ENCODE peak calls at places on chromosome 18, in four cellular contexts. M, S, C and D are unnamed samples.

GRCh38 chr18:5720132-5720531 is 175.2 kb downstream of the TMEM200C start:
- DNase-seq in M (no peak), S (no peak), C (no peak), D (no peak)

GRCh38 chr18:47184419-47185050 is 8.4 kb upstream of the IER3IP1 start:
- DNase-seq in M (no peak), S (no peak), C (no peak), D (no peak)

GRCh38 chr18:44682871-44683221 is 2.2 kb downstream of the SETBP1 start:
- DNase-seq in M (peak; percentile 26), S (no peak), C (peak; percentile 69), D (no peak)

GRCh38 chr18:9022397-9023170 is 79.9 kb upstream of the NDUFV2 start:
- DNase-seq in M (no peak), S (no peak), C (no peak), D (no peak)

GRCh38 chr18:63320690-63321265 is 1.2 kb upstream of the BCL2 start:
- DNase-seq in M (peak; percentile 47), S (no peak), C (no peak), D (no peak)

GRCh38 chr18:48979944-48980890 is 29.5 kb upstream of the SMAD7 start:
- DNase-seq in M (no peak), S (no peak), C (no peak), D (no peak)

GRCh38 chr18:8507361-8507760 is 101.9 kb upstream of the RAB12 start:
- DNase-seq in M (no peak), S (no peak), C (peak; percentile 16), D (no peak)

GRCh38 chr18:26091047-26091630 is 726 bp upstream of the SS18 start:
- DNase-seq in M (no peak), S (no peak), C (no peak), D (peak; percentile 70)

GRCh38 chr18:78640596-78640995 is 339.0 kb upstream of the SALL3 start:
- DNase-seq in M (no peak), S (no peak), C (peak; percentile 77), D (no peak)

GRCh38 chr18:22207022-22207758 is 37.8 kb downstream of the GATA6 start:
- DNase-seq in M (no peak), S (no peak), C (peak; percentile 66), D (no peak)

GRCh38 chr18:10230072-10230471 is 224.4 kb upstream of the APCDD1 start:
- DNase-seq in M (no peak), S (no peak), C (peak; percentile 66), D (peak; percentile 79)

GRCh38 chr18:63410792-63411191 is 11.5 kb downstream of the VPS4B start:
- DNase-seq in M (no peak), S (no peak), C (peak; percentile 43), D (no peak)

GRCh38 chr18:41121116-41121826 is 833.8 kb upstream of the PIK3C3 start:
- DNase-seq in M (no peak), S (no peak), C (peak; percentile 65), D (peak; percentile 54)

GRCh38 chr18:8969639-8970378 is 132.7 kb upstream of the NDUFV2 start:
- DNase-seq in M (no peak), S (no peak), C (no peak), D (no peak)